ENCODE peak calls at places on chromosome 15, in five cellular contexts. R is fibroblast of mammary gland, H is foreskin fibroblast, F is SW480, N is ELF-1. P is an unnamed sample.

GRCh38 chr15:34621675-34622074 is 38.2 kb upstream of the GOLGA8B start:
- DNase-seq in R (peak; percentile 48), H (peak; percentile 68), F (no peak), N (no peak), P (no peak)

GRCh38 chr15:100627789-100628395 is 25.5 kb downstream of the ASB7 start:
- DNase-seq in R (peak; percentile 82), H (peak; percentile 87), F (peak; percentile 71), N (peak; percentile 85), P (peak; percentile 68)

GRCh38 chr15:40150163-40150925 is 10.5 kb upstream of the BUB1B start:
- DNase-seq in R (peak; percentile 47), H (peak; percentile 80), F (peak; percentile 82), N (no peak), P (no peak)

GRCh38 chr15:49860101-49860500 is 239.3 kb downstream of the DTWD1 start:
- DNase-seq in R (peak; percentile 93), H (peak; percentile 77), F (no peak), N (no peak), P (no peak)

GRCh38 chr15:81820236-81820635 is 225.6 kb downstream of the MEX3B start:
- DNase-seq in R (no peak), H (peak; percentile 3), F (no peak), N (no peak), P (no peak)

GRCh38 chr15:101000271-101000681 is 81.1 kb downstream of the LRRK1 start:
- DNase-seq in R (no peak), H (peak; percentile 52), F (no peak), N (peak; percentile 19), P (peak; percentile 62)

GRCh38 chr15:78303729-78304486 is 4.5 kb upstream of the SKIC8 start:
- DNase-seq in R (no peak), H (no peak), F (no peak), N (no peak), P (peak; percentile 59)

GRCh38 chr15:67136802-67137201 is 71.4 kb downstream of the SMAD3 start:
- DNase-seq in R (no peak), H (no peak), F (no peak), N (no peak), P (no peak)